ENCODE peak calls at places on chromosomes 12 and 14, in four cellular contexts. G is K562, B is endothelial cell of umbilical vein, Y is GM12878. P is an unnamed sample.

GRCh38 chr12:86724716-86725115 is 468.5 kb upstream of the MGAT4C start:
- DNase-seq in Y (no peak), B (no peak), G (no peak), P (peak)

GRCh38 chr12:54207539-54208267 is 18.9 kb upstream of the SMUG1 start:
- DNase-seq in B (peak), Y (no peak), G (peak), P (peak)

GRCh38 chr12:130576286-130576933 is 139.7 kb downstream of the RIMBP2 start:
- DNase-seq in Y (no peak), G (no peak), B (no peak), P (no peak)

GRCh38 chr12:42935756-42936155 is 346.2 kb upstream of the PRICKLE1 start:
- DNase-seq in B (no peak), G (no peak), Y (no peak), P (peak)

GRCh38 chr12:98373982-98374381 is 141.4 kb upstream of the TMPO start:
- DNase-seq in B (no peak), Y (no peak), G (no peak), P (no peak)

GRCh38 chr12:117119592-117120198 is 20.5 kb upstream of the TESC start:
- DNase-seq in G (peak), B (no peak), Y (no peak), P (no peak)

GRCh38 chr12:21774358-21775129 is at the start of gene KCNJ8:
- DNase-seq in Y (no peak), B (no peak), G (peak), P (peak)

GRCh38 chr12:79938843-79939242 is 3.9 kb upstream of the PPP1R12A start:
- DNase-seq in G (no peak), B (no peak), Y (no peak), P (no peak)

GRCh38 chr14:53338192-53338591 is 185.1 kb upstream of the DDHD1 start:
- DNase-seq in G (no peak), B (no peak), Y (no peak), P (peak)

GRCh38 chr12:132601171-132601883 is 9.1 kb downstream of the LRCOL1 start:
- DNase-seq in Y (no peak), G (no peak), B (no peak), P (no peak)

GRCh38 chr14:91980157-91980556 is 32.7 kb upstream of the FBLN5 start:
- DNase-seq in G (peak), B (peak), Y (peak), P (peak)

GRCh38 chr12:119710941-119711551 is 43.1 kb downstream of the PRKAB1 start:
- DNase-seq in G (no peak), Y (no peak), B (no peak), P (no peak)

DNA sequence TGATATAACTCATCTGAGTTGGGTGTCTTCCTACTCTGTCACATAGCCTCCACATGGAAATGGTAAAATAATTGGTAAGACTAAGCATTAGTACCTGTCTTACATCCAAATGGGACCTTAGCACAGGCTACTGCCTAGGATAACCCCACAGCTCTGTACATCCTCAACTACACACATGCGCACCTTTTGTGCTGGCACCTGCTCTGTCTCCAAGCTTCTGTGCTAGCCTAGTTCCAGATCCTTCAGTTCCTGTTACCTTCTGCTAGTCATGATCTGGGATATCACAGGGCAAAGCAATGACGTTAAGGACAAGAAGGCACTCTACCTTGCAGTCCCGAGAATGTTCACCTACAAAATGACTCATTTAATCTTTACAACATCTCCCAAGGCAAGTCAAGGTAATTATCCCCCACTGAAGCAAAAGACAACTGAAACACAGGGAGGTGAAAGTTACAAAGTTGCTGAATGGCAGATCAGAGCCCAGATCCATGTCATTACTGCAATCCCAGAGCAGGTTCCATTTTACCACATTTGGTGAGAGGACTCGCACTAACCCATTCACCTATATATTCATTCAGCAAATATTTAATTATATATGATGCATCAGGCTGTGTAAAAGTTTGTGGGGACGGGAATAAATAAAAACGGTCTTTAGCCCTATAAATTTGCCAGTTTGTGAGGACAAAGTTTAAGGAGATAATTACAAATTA is 61.7 kb downstream of the PPM1H start:
- DNase-seq in G (no peak), B (no peak), Y (no peak), P (no peak)
- TF ChIP-seq FOS in G (no peak), B (no peak), Y (no peak), P (no peak)

DNA sequence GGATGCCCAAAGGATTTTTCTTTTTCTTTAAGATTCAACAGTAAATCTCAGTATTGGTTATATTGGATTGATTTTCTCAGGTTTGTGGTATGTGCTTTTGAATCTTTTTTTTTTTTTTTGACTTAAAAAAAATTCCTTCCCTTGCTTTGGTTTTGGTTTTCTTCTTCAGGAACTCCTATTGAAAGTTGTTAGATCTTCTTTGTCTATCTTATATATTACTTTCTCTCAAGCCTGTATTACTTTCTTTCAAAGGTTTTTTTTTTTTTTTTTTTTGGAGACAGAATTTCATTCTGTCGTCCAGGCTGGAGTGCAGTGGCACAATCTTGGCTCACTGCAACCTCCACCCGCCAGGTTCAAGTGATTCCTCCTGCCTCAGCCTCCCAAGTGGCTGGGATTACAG is 21.9 kb downstream of the PPP4R4 start:
- DNase-seq in G (no peak), B (no peak), Y (no peak), P (no peak)
- TF ChIP-seq FOS in G (no peak), B (no peak), Y (no peak), P (no peak)

GRCh38 chr14:101196795-101197590 is 293.5 kb upstream of the RTL1 start:
- DNase-seq in Y (no peak), B (no peak), G (peak), P (no peak)
- TF ChIP-seq FOS in Y (no peak), B (no peak), G (no peak), P (no peak)

DNA sequence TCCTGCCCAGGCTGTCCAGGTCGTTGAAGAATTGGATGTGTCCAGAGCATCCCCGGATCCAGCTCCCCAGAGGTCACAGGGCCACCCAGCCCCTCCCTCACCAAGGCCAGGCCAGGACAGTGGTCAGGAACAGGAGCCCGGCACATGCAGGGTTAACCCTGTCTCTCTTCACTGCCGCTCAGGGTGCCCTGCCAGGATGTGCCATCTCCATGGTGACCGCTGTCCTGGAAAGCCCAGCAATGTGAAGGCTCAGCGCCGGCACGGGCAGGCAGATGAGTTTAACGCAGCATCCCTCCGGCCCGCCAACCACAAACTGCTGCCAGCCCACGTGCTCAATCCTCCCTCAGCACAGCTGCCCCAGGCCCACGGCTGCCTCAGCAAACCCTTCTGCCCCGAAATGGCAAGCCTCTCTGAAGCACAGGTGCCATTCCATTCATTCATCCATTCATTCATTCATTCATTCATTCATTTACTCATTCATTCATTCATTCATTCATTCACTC is 4.4 kb downstream of the TMEM179 start:
- DNase-seq in B (no peak), G (no peak), Y (no peak), P (no peak)
- TF ChIP-seq FOS in B (no peak), G (no peak), Y (no peak), P (no peak)